ENCODE peak calls at places on chromosomes 13 and 19, in ten cellular contexts. G is AG09309; A is stimulated activated CD4-positive, alpha-beta T cell treated with anti-CD3 and anti-CD28 coated beads, Interleukin-4, amount 100 ng/mL, for 48 hours; Z is MCF 10A; P is HL-60; M is NAMALWA; B is T-helper 2 cell; J is ascending aorta; X is T-cell; H is breast epithelium. T is an unnamed sample.

GRCh38 chr19:2337329-2337707 is 8.8 kb downstream of the SPPL2B start:
- DNase-seq in G (no peak), A (no peak), Z (no peak), P (no peak), M (peak; percentile 45), B (no peak), J (no peak), X (no peak), H (no peak), T (peak; percentile 86)

GRCh38 chr19:10817291-10818038 is 18.5 kb downstream of the TMED1 start:
- DNase-seq in G (peak; percentile 94), A (no peak), Z (no peak), P (no peak), M (no peak), B (no peak), J (peak; percentile 42), X (no peak), H (no peak), T (peak; percentile 80)

GRCh38 chr19:3908266-3909054 is 24.4 kb upstream of the NMRK2 start:
- DNase-seq in G (no peak), A (no peak), Z (no peak), P (no peak), M (no peak), B (no peak), J (no peak), X (no peak), H (no peak), T (no peak)

GRCh38 chr19:41537789-41538188 is 38.2 kb upstream of the CEACAM21 start:
- DNase-seq in G (no peak), A (no peak), Z (peak; percentile 49), P (peak; percentile 58), M (peak; percentile 48), B (no peak), J (no peak), X (no peak), H (no peak), T (no peak)

GRCh38 chr13:28373803-28374202 is 121.1 kb downstream of the FLT1 start:
- DNase-seq in G (no peak), A (no peak), Z (no peak), P (peak; percentile 78), M (no peak), B (no peak), J (no peak), X (no peak), H (no peak), T (no peak)

GRCh38 chr13:79295906-79296564 is 110.0 kb downstream of the RBM26 start:
- DNase-seq in G (no peak), A (no peak), Z (peak; percentile 43), P (no peak), M (peak; percentile 24), B (no peak), J (no peak), X (no peak), H (no peak), T (no peak)

GRCh38 chr19:45171211-45171623 is 6.8 kb downstream of the TRAPPC6A start:
- DNase-seq in G (no peak), A (no peak), Z (no peak), P (no peak), M (no peak), B (no peak), J (no peak), X (peak; percentile 30), H (no peak), T (no peak)

GRCh38 chr19:58003153-58003828 is 671 bp upstream of the ZNF606 start:
- DNase-seq in G (no peak), A (no peak), Z (no peak), P (no peak), M (no peak), B (no peak), J (no peak), X (no peak), H (no peak), T (no peak)

GRCh38 chr13:77330009-77330471 is 3.1 kb upstream of the MYCBP2 start:
- DNase-seq in G (no peak), A (no peak), Z (no peak), P (no peak), M (no peak), B (no peak), J (no peak), X (no peak), H (no peak), T (no peak)

GRCh38 chr19:12954150-12954962 is 2.7 kb downstream of the GADD45GIP1 start:
- DNase-seq in G (no peak), A (no peak), Z (no peak), P (peak; percentile 58), M (no peak), B (no peak), J (no peak), X (no peak), H (no peak), T (no peak)

GRCh38 chr13:108226184-108226583 is 8.0 kb downstream of the ABHD13 start:
- DNase-seq in G (no peak), A (no peak), Z (no peak), P (no peak), M (no peak), B (no peak), J (no peak), X (no peak), H (no peak), T (no peak)

GRCh38 chr19:58581227-58582141 is 8.3 kb upstream of the MZF1 start:
- DNase-seq in G (peak; percentile 39), A (peak; percentile 85), Z (peak; percentile 55), P (peak; percentile 93), M (peak; percentile 92), B (peak; percentile 69), J (peak; percentile 49), X (peak; percentile 87), H (peak; percentile 80), T (peak; percentile 89)

GRCh38 chr19:900302-901111 is 7.2 kb downstream of the RNU6-9 start:
- DNase-seq in G (no peak), A (no peak), Z (peak; percentile 31), P (no peak), M (no peak), B (no peak), J (no peak), X (no peak), H (no peak), T (no peak)

GRCh38 chr13:95207769-95208366 is 93.4 kb downstream of the ABCC4 start:
- DNase-seq in G (no peak), A (no peak), Z (no peak), P (no peak), M (peak; percentile 56), B (no peak), J (no peak), X (no peak), H (no peak), T (no peak)

GRCh38 chr19:50516859-50517703 is 3.4 kb upstream of the ASPDH start:
- DNase-seq in G (no peak), A (no peak), Z (no peak), P (no peak), M (no peak), B (no peak), J (no peak), X (no peak), H (no peak), T (no peak)

GRCh38 chr19:44848805-44849457 is 2.8 kb downstream of the NECTIN2 start:
- DNase-seq in G (no peak), A (no peak), Z (no peak), P (no peak), M (no peak), B (no peak), J (no peak), X (no peak), H (no peak), T (peak; percentile 63)

GRCh38 chr13:59837101-59837500 is 326.6 kb downstream of the DIAPH3 start:
- DNase-seq in G (no peak), A (no peak), Z (no peak), P (no peak), M (no peak), B (no peak), J (no peak), X (no peak), H (no peak), T (no peak)

GRCh38 chr19:35895911-35896642 is 4.3 kb downstream of the NFKBID start:
- DNase-seq in G (no peak), A (no peak), Z (no peak), P (no peak), M (no peak), B (no peak), J (no peak), X (no peak), H (no peak), T (no peak)

GRCh38 chr13:106533940-106534843 is 1.3 kb downstream of the EFNB2 start:
- DNase-seq in G (no peak), A (no peak), Z (peak; percentile 77), P (peak; percentile 26), M (no peak), B (no peak), J (no peak), X (peak; percentile 25), H (no peak), T (peak; percentile 54)

GRCh38 chr13:31625115-31625514 is 114.2 kb upstream of the RXFP2 start:
- DNase-seq in G (no peak), A (no peak), Z (no peak), P (no peak), M (no peak), B (no peak), J (no peak), X (no peak), H (no peak), T (no peak)

GRCh38 chr13:113098163-113098732 is 7.3 kb upstream of the F7 start:
- DNase-seq in G (no peak), A (no peak), Z (no peak), P (no peak), M (no peak), B (no peak), J (no peak), X (no peak), H (no peak), T (no peak)

GRCh38 chr19:32041681-32042292 is 303.6 kb upstream of the ZNF507 start:
- DNase-seq in G (no peak), A (peak; percentile 1), Z (peak; percentile 27), P (peak; percentile 43), M (peak; percentile 42), B (no peak), J (no peak), X (no peak), H (no peak), T (peak; percentile 80)

GRCh38 chr19:10986301-10987127 is 25.7 kb downstream of the SMARCA4 start:
- DNase-seq in G (no peak), A (no peak), Z (no peak), P (no peak), M (no peak), B (no peak), J (no peak), X (no peak), H (no peak), T (no peak)

GRCh38 chr19:38850976-38851621 is 1.3 kb upstream of the HNRNPL start:
- DNase-seq in G (no peak), A (no peak), Z (no peak), P (no peak), M (no peak), B (peak; percentile 15), J (no peak), X (peak; percentile 46), H (no peak), T (peak; percentile 58)